ENCODE peak calls at places on chromosome 20, in six cellular contexts. I is cardiac fibroblast; H is HFF-Myc; M is CD4-positive, alpha-beta T cell; S is upper lobe of right lung; Z is kidney tubule cell. Q is an unnamed sample.

GRCh38 chr20:33635341-33635740 is 26.8 kb upstream of the C20orf144 start:
- DNase-seq in H (no peak), Z (no peak), M (no peak), I (no peak), S (no peak), Q (no peak)

GRCh38 chr20:62263396-62263795 is 25.1 kb downstream of the OSBPL2 start:
- DNase-seq in I (no peak), S (no peak), H (no peak), Z (no peak), M (no peak), Q (no peak)

GRCh38 chr20:16493486-16493885 is 79.8 kb downstream of the KIF16B start:
- DNase-seq in M (no peak), S (no peak), I (no peak), Z (no peak), H (no peak), Q (no peak)

GRCh38 chr20:61533231-61533631 is 281.2 kb downstream of the CDH4 start:
- DNase-seq in Z (no peak), H (no peak), S (no peak), I (no peak), M (no peak), Q (no peak)

GRCh38 chr20:63490416-63490815 is 8.5 kb downstream of the EEF1A2 start:
- DNase-seq in Z (no peak), I (no peak), H (no peak), M (no peak), S (no peak), Q (no peak)

GRCh38 chr20:34562643-34563042 is 4.1 kb downstream of the MAP1LC3A start:
- DNase-seq in H (no peak), I (peak), S (no peak), M (no peak), Z (peak), Q (no peak)

GRCh38 chr20:17758512-17758911 is 58.7 kb downstream of the BANF2 start:
- DNase-seq in Z (no peak), S (no peak), I (no peak), H (no peak), M (no peak), Q (no peak)

GRCh38 chr20:55535366-55535765 is 470.0 kb downstream of the CBLN4 start:
- DNase-seq in H (no peak), S (no peak), M (no peak), I (no peak), Z (no peak), Q (no peak)

GRCh38 chr20:44544178-44544719 is 22.4 kb upstream of the SERINC3 start:
- DNase-seq in S (no peak), H (no peak), M (no peak), I (no peak), Z (no peak), Q (no peak)

GRCh38 chr20:20441259-20441658 is 73.4 kb downstream of the INSM1 start:
- DNase-seq in Z (no peak), M (no peak), S (no peak), H (no peak), I (no peak), Q (no peak)

GRCh38 chr20:46036370-46036769 is 7.4 kb downstream of the SLC12A5 start:
- DNase-seq in I (no peak), S (no peak), M (no peak), Z (no peak), H (no peak), Q (no peak)